ENCODE peak calls at places on chromosomes 6 and 20, in four cellular contexts. One of them, this sample, is unnamed.

GRCh38 chr6:170461556-170462365 is 91.3 kb downstream of the PSMB1 start:
- DNase-seq in progenitor cell of endocrine pancreas: no peak
- DNase-seq in glutamatergic neuron: no peak
- DNase-seq in NCI-H748 treated with DMSO at 0.1 percent for 48 hours: no peak
- DNase-seq in this sample: no peak

GRCh38 chr6:14085176-14085787 is 32.3 kb upstream of the CD83 start:
- DNase-seq in progenitor cell of endocrine pancreas: no peak
- DNase-seq in NCI-H748 treated with DMSO at 0.1 percent for 48 hours: no peak
- DNase-seq in glutamatergic neuron: no peak
- DNase-seq in this sample: peak

GRCh38 chr6:4912559-4912958 is 91.3 kb downstream of the RPP40 start:
- DNase-seq in NCI-H748 treated with DMSO at 0.1 percent for 48 hours: no peak
- DNase-seq in progenitor cell of endocrine pancreas: no peak
- DNase-seq in glutamatergic neuron: no peak
- DNase-seq in this sample: no peak

GRCh38 chr6:35297541-35298481 is at the start of gene DEF6:
- DNase-seq in progenitor cell of endocrine pancreas: peak
- DNase-seq in glutamatergic neuron: peak
- DNase-seq in NCI-H748 treated with DMSO at 0.1 percent for 48 hours: peak
- DNase-seq in this sample: peak

GRCh38 chr6:142561511-142562265 is 259.9 kb downstream of the ADGRG6 start:
- DNase-seq in progenitor cell of endocrine pancreas: no peak
- DNase-seq in glutamatergic neuron: no peak
- DNase-seq in NCI-H748 treated with DMSO at 0.1 percent for 48 hours: no peak
- DNase-seq in this sample: no peak

GRCh38 chr20:34269996-34270627 is 28.9 kb downstream of the ASIP start:
- DNase-seq in progenitor cell of endocrine pancreas: no peak
- DNase-seq in glutamatergic neuron: no peak
- DNase-seq in NCI-H748 treated with DMSO at 0.1 percent for 48 hours: no peak
- DNase-seq in this sample: no peak

GRCh38 chr6:136324981-136325380 is 35.3 kb upstream of the BCLAF1 start:
- DNase-seq in glutamatergic neuron: peak
- DNase-seq in NCI-H748 treated with DMSO at 0.1 percent for 48 hours: no peak
- DNase-seq in progenitor cell of endocrine pancreas: no peak
- DNase-seq in this sample: no peak

GRCh38 chr6:134938896-134939295 is 11.0 kb downstream of the ALDH8A1 start:
- DNase-seq in progenitor cell of endocrine pancreas: no peak
- DNase-seq in glutamatergic neuron: no peak
- DNase-seq in NCI-H748 treated with DMSO at 0.1 percent for 48 hours: no peak
- DNase-seq in this sample: peak

GRCh38 chr6:144581807-144582537 is 296.8 kb downstream of the UTRN start:
- DNase-seq in glutamatergic neuron: no peak
- DNase-seq in progenitor cell of endocrine pancreas: no peak
- DNase-seq in NCI-H748 treated with DMSO at 0.1 percent for 48 hours: peak
- DNase-seq in this sample: peak

This sample was measured in bronchial epithelial cell.